ENCODE peak calls at places on chromosome 1, in five cellular contexts. Y, V, S, X and A are unnamed samples.

GRCh38 chr1:58986996-58987767 is 203.3 kb upstream of the JUN start:
- DNase-seq in Y (no peak), X (no peak), S (no peak), V (no peak), A (no peak)

GRCh38 chr1:43430831-43431230 is 22.9 kb downstream of the HYI start:
- DNase-seq in V (no peak), S (no peak), Y (no peak), X (no peak), A (no peak)

GRCh38 chr1:53725238-53725689 is 13.7 kb downstream of the GLIS1 start:
- DNase-seq in X (no peak), Y (no peak), V (no peak), S (no peak), A (no peak)

GRCh38 chr1:235642021-235642942 is 7.3 kb downstream of the GNG4 start:
- DNase-seq in V (peak), X (peak), Y (peak), S (peak), A (peak)

GRCh38 chr1:209325492-209325891 is 258.0 kb upstream of the CAMK1G start:
- DNase-seq in V (no peak), X (no peak), S (no peak), Y (no peak), A (no peak)

GRCh38 chr1:112744019-112744578 is 29.0 kb upstream of the PPM1J start:
- DNase-seq in X (no peak), Y (no peak), V (no peak), S (no peak), A (no peak)

GRCh38 chr1:156805766-156806511 is 10.7 kb downstream of the SH2D2A start:
- DNase-seq in V (no peak), Y (no peak), S (no peak), X (no peak), A (no peak)

GRCh38 chr1:228373681-228374571 is 32.7 kb downstream of the TRIM11 start:
- DNase-seq in Y (no peak), V (no peak), X (no peak), S (no peak), A (no peak)

GRCh38 chr1:167455786-167456446 is 62.4 kb downstream of the CD247 start:
- DNase-seq in S (peak), Y (no peak), V (no peak), X (peak), A (peak)